ENCODE peak calls at places on chromosomes 3 and 15, in nine cellular contexts. D is lung; N is CD8-positive, alpha-beta memory T cell; E is GM13976; W is endothelial cell; T is cardiac fibroblast; M is EL; K is stimulated activated naive CD8-positive, alpha-beta T cell treated with anti-CD3 and anti-CD28 coated beads, Interleukin-15, amount 100 ng/mL, for 72 hours; C is GM23248. I is an unnamed sample.

GRCh38 chr3:36763850-36764703 is at the start of gene DCLK3:
- DNase-seq in N (no peak), T (no peak), K (peak), W (peak), M (no peak), D (no peak), C (peak), E (peak), I (peak)

GRCh38 chr3:101495552-101495951 is 17.5 kb downstream of the SENP7 start:
- DNase-seq in C (no peak), M (no peak), N (no peak), E (no peak), K (no peak), D (no peak), T (peak), W (no peak), I (no peak)

GRCh38 chr15:97504031-97504430 is 456.5 kb upstream of the ARRDC4 start:
- DNase-seq in E (no peak), W (no peak), M (peak), N (no peak), K (no peak), D (no peak), T (peak), C (no peak), I (no peak)

GRCh38 chr3:87173071-87173470 is 54.0 kb upstream of the CHMP2B start:
- DNase-seq in E (no peak), T (peak), W (no peak), K (no peak), D (no peak), M (peak), C (peak), N (no peak), I (no peak)

GRCh38 chr3:69423756-69424155 is 37.9 kb upstream of the FRMD4B start:
- DNase-seq in D (no peak), C (no peak), T (no peak), K (no peak), N (no peak), W (no peak), M (no peak), E (no peak), I (no peak)

GRCh38 chr3:60065227-60065868 is 1015.5 kb upstream of the CFAP20DC start:
- DNase-seq in M (no peak), E (no peak), N (no peak), D (no peak), C (no peak), T (no peak), W (no peak), K (no peak), I (no peak)

GRCh38 chr3:46429671-46430070 is 22.6 kb downstream of the CCRL2 start:
- DNase-seq in K (no peak), E (no peak), W (no peak), D (no peak), N (no peak), C (no peak), T (no peak), M (no peak), I (no peak)

GRCh38 chr15:70585707-70586034 is 177.7 kb downstream of the UACA start:
- DNase-seq in D (no peak), E (no peak), M (no peak), W (no peak), C (no peak), N (no peak), T (no peak), K (peak), I (no peak)

GRCh38 chr15:43880406-43881184 is 53.8 kb downstream of the WDR76 start:
- DNase-seq in E (no peak), W (no peak), C (peak), D (no peak), K (no peak), T (peak), N (no peak), M (no peak), I (no peak)

GRCh38 chr3:123084738-123085237 is 18.0 kb downstream of the PDIA5 start:
- DNase-seq in M (peak), E (no peak), N (no peak), W (no peak), D (no peak), K (no peak), C (no peak), T (no peak), I (no peak)

GRCh38 chr3:56469141-56469540 is 874 bp upstream of the ERC2 start:
- DNase-seq in E (no peak), C (no peak), M (peak), W (no peak), K (no peak), T (no peak), N (no peak), D (no peak), I (no peak)

GRCh38 chr3:15458212-15458780 is 30.9 kb downstream of the EAF1 start:
- DNase-seq in C (no peak), M (no peak), N (no peak), E (no peak), T (no peak), K (no peak), D (no peak), W (no peak), I (no peak)

GRCh38 chr3:38566215-38566528 is 70.0 kb downstream of the EXOG start:
- DNase-seq in E (no peak), C (no peak), M (no peak), K (no peak), D (no peak), N (no peak), W (no peak), T (no peak), I (no peak)

GRCh38 chr15:37771462-37771861 is 163.0 kb upstream of the TMCO5A start:
- DNase-seq in M (peak), C (peak), T (peak), K (no peak), N (no peak), W (no peak), D (no peak), E (no peak), I (no peak)

GRCh38 chr3:114838025-114838424 is 309.1 kb downstream of the ZBTB20 start:
- DNase-seq in D (no peak), K (no peak), W (no peak), C (no peak), T (no peak), N (no peak), E (no peak), M (no peak), I (no peak)

GRCh38 chr3:71599416-71599815 is 15.9 kb upstream of the FOXP1 start:
- DNase-seq in K (no peak), C (peak), W (no peak), D (no peak), N (no peak), T (peak), M (no peak), E (no peak), I (no peak)

GRCh38 chr3:71504250-71505036 is 79.1 kb downstream of the FOXP1 start:
- DNase-seq in N (no peak), C (peak), W (no peak), M (peak), T (peak), D (no peak), K (no peak), E (no peak), I (no peak)

GRCh38 chr3:132723551-132723950 is 1.3 kb upstream of the NPHP3 start:
- DNase-seq in N (no peak), E (no peak), D (no peak), M (no peak), C (peak), T (no peak), W (no peak), K (no peak), I (no peak)

GRCh38 chr15:87896926-87897325 is 359.6 kb downstream of the NTRK3 start:
- DNase-seq in W (no peak), K (no peak), C (no peak), M (no peak), N (no peak), D (no peak), T (no peak), E (no peak), I (no peak)

GRCh38 chr15:58386641-58387040 is 45.1 kb upstream of the LIPC start:
- DNase-seq in M (no peak), C (no peak), D (no peak), W (no peak), T (no peak), K (no peak), E (no peak), N (no peak), I (no peak)

GRCh38 chr3:190036631-190037030 is 84.1 kb downstream of the P3H2 start:
- DNase-seq in N (no peak), K (no peak), M (no peak), T (peak), E (no peak), W (no peak), D (no peak), C (peak), I (no peak)

I was measured in progenitor cell of endocrine pancreas.